ENCODE peak calls at places on chromosomes 3 and 15, in five cellular contexts. C is upper lobe of left lung, Z is GM12878, U is GM23338, L is K562. X is an unnamed sample.

GRCh38 chr3:132464066-132464465 is 46.8 kb downstream of the DNAJC13 start:
- DNase-seq in C (no peak), Z (no peak), U (no peak), L (no peak), X (no peak)

GRCh38 chr3:52851348-52851747 is 16.5 kb upstream of the MUSTN1 start:
- DNase-seq in C (peak), Z (no peak), U (peak), L (peak), X (peak)

GRCh38 chr3:177281292-177281942 is 84.1 kb upstream of the TBL1XR1 start:
- DNase-seq in C (peak), Z (no peak), U (no peak), L (no peak), X (no peak)

GRCh38 chr3:111863942-111864341 is 4.9 kb downstream of the PHLDB2 start:
- DNase-seq in C (no peak), Z (no peak), U (no peak), L (no peak), X (no peak)

GRCh38 chr3:82568776-82569338 is 807.4 kb upstream of the GBE1 start:
- DNase-seq in C (no peak), Z (no peak), U (no peak), L (no peak), X (no peak)

GRCh38 chr3:172181936-172182708 is 142.7 kb downstream of the FNDC3B start:
- DNase-seq in C (peak), Z (no peak), U (no peak), L (no peak), X (no peak)

GRCh38 chr15:25784876-25785642 is 78.1 kb downstream of the ATP10A start:
- DNase-seq in C (no peak), Z (no peak), U (no peak), L (no peak), X (no peak)

GRCh38 chr3:65619391-65620298 is 419.1 kb downstream of the MAGI1 start:
- DNase-seq in C (no peak), Z (no peak), U (peak), L (no peak), X (no peak)

GRCh38 chr3:17645074-17645698 is 97.2 kb downstream of the TBC1D5 start:
- DNase-seq in C (no peak), Z (no peak), U (peak), L (peak), X (no peak)

GRCh38 chr15:73518180-73518862 is 75.4 kb downstream of the REC114 start:
- DNase-seq in C (no peak), Z (no peak), U (peak), L (no peak), X (no peak)

GRCh38 chr15:74308643-74308945 is 58.9 kb downstream of the CYP11A1 start:
- DNase-seq in C (no peak), Z (no peak), U (no peak), L (no peak), X (no peak)

GRCh38 chr3:150520408-150520807 is 25.9 kb downstream of the SERP1 start:
- DNase-seq in C (no peak), Z (no peak), U (no peak), L (no peak), X (no peak)

GRCh38 chr3:105957722-105958121 is 88.9 kb upstream of the CBLB start:
- DNase-seq in C (no peak), Z (no peak), U (no peak), L (no peak), X (no peak)

GRCh38 chr15:91946914-91947313 is 93.4 kb downstream of the SLCO3A1 start:
- DNase-seq in C (no peak), Z (no peak), U (peak), L (peak), X (no peak)

GRCh38 chr3:97940034-97940433 is 32.2 kb downstream of the RIOX2 start:
- DNase-seq in C (no peak), Z (no peak), U (peak), L (no peak), X (no peak)

GRCh38 chr3:127091376-127091775 is 101.6 kb upstream of the PRR23E start:
- DNase-seq in C (no peak), Z (no peak), U (no peak), L (no peak), X (no peak)

GRCh38 chr3:127092368-127092767 is 100.6 kb upstream of the PRR23E start:
- DNase-seq in C (no peak), Z (no peak), U (no peak), L (no peak), X (no peak)

GRCh38 chr3:127093312-127093711 is 99.6 kb upstream of the PRR23E start:
- DNase-seq in C (no peak), Z (no peak), U (no peak), L (no peak), X (no peak)

GRCh38 chr3:127090218-127091160 is 102.4 kb upstream of the PRR23E start:
- DNase-seq in C (no peak), Z (no peak), U (no peak), L (no peak), X (no peak)

GRCh38 chr3:127092776-127093175 is 100.2 kb upstream of the PRR23E start:
- DNase-seq in C (no peak), Z (no peak), U (no peak), L (no peak), X (no peak)
- TF ChIP-seq POLR2AphosphoS5 in C (no peak), Z (no peak), U (no peak), L (no peak), X (no peak)

DNA sequence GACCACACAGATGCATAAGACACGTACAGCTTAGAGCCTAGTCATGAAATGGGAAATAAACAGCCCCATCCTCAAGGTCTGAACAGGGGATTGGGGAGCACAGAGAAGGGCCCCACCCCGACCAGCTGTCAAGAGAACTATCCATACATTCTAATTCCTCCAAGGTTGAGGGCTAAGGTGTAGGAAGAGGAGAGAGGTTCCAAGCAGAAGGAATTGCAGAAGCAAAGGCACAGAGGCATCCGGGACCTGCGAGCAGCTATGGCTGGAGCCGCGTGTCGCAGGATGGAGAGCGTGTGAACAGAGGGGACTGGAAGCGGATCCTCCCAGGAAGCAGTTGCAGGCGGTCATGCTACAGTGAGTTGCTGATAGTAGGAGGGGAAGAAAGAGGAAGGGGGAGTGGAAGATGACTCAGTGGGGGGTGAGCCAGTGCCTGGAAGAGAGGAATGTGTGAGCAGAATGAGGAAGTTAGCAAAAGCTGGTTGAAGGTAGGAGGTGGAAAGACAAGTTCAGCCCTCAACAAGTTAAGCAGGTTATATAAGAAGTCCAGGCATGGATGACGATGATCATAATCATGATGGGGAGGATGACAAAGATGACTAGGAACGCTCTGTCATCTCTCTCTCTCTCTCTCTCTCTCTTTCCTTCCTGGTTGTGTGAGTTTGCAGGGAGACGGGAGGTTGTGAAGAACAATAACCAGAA is 89.7 kb downstream of the LIPC start:
- DNase-seq in C (peak), Z (no peak), U (peak), L (peak), X (no peak)
- TF ChIP-seq POLR2AphosphoS5 in C (peak), Z (no peak), U (no peak), L (peak), X (no peak)

DNA sequence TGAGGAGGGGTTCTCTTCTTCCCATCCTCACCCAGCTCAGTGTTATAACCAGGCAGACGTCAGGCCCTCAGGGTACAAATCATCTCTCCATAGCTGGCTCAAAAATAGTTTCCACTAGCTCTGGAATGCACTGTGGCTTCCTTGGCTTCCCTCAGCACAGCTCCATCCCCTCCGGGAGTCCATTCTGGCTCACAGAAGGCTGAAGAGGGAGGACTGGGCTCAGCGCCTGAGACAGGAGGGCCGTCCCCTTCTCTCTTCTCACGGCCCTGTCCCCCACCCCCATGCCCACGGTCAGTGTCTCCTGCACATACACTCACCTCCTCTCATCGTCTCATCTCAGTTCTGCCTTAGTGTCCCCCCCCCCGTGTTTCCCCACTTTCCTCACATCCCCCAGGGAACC is 50.1 kb downstream of the UMPS start:
- DNase-seq in C (no peak), Z (no peak), U (peak), L (no peak), X (no peak)
- TF ChIP-seq POLR2AphosphoS5 in C (no peak), Z (no peak), U (no peak), L (no peak), X (no peak)

GRCh38 chr15:63367390-63367789 is 14.3 kb downstream of the CA12 start:
- DNase-seq in C (no peak), Z (no peak), U (no peak), L (no peak), X (no peak)
- TF ChIP-seq POLR2AphosphoS5 in C (no peak), Z (no peak), U (no peak), L (no peak), X (no peak)

X was measured in GM12892.